ENCODE peak calls at places on chromosomes 1 and 21, in six cellular contexts. One of them, this sample, is unnamed.

GRCh38 chr1:109438798-109439297 is 12.6 kb upstream of the PSMA5 start:
- DNase-seq in IMR-90: peak
- DNase-seq in mesendoderm: no peak
- DNase-seq in H9: no peak
- DNase-seq in neuronal stem cell: no peak
- DNase-seq in H1: no peak
- DNase-seq in this sample: peak

GRCh38 chr1:231927431-231927830 is 300.8 kb downstream of the DISC1 start:
- DNase-seq in IMR-90: no peak
- DNase-seq in mesendoderm: no peak
- DNase-seq in H9: no peak
- DNase-seq in neuronal stem cell: no peak
- DNase-seq in H1: no peak
- DNase-seq in this sample: no peak

GRCh38 chr1:6392081-6392879 is 1.3 kb downstream of the ACOT7 start:
- DNase-seq in IMR-90: no peak
- DNase-seq in mesendoderm: peak
- DNase-seq in H9: no peak
- DNase-seq in neuronal stem cell: no peak
- DNase-seq in H1: no peak
- DNase-seq in this sample: no peak

GRCh38 chr1:37655274-37655673 is 20.6 kb upstream of the RSPO1 start:
- DNase-seq in IMR-90: no peak
- DNase-seq in mesendoderm: no peak
- DNase-seq in H9: no peak
- DNase-seq in neuronal stem cell: no peak
- DNase-seq in H1: no peak
- DNase-seq in this sample: no peak

GRCh38 chr1:226627924-226628623 is 79.5 kb downstream of the STUM start:
- DNase-seq in IMR-90: no peak
- DNase-seq in mesendoderm: no peak
- DNase-seq in H9: no peak
- DNase-seq in neuronal stem cell: no peak
- DNase-seq in H1: no peak
- DNase-seq in this sample: no peak

GRCh38 chr1:12063141-12064072 is at the start of gene TNFRSF8:
- DNase-seq in IMR-90: peak
- DNase-seq in mesendoderm: peak
- DNase-seq in H9: peak
- DNase-seq in neuronal stem cell: no peak
- DNase-seq in H1: peak
- DNase-seq in this sample: peak

GRCh38 chr1:234000557-234001081 is 96.1 kb downstream of the SLC35F3 start:
- DNase-seq in IMR-90: no peak
- DNase-seq in mesendoderm: peak
- DNase-seq in H9: no peak
- DNase-seq in neuronal stem cell: no peak
- DNase-seq in H1: no peak
- DNase-seq in this sample: no peak

GRCh38 chr1:96080925-96081324 is 640.7 kb upstream of the PTBP2 start:
- DNase-seq in IMR-90: peak
- DNase-seq in mesendoderm: peak
- DNase-seq in H9: no peak
- DNase-seq in neuronal stem cell: no peak
- DNase-seq in H1: no peak
- DNase-seq in this sample: peak

GRCh38 chr1:91582431-91582921 is 81.8 kb downstream of the CDC7 start:
- DNase-seq in IMR-90: peak
- DNase-seq in mesendoderm: no peak
- DNase-seq in H9: no peak
- DNase-seq in neuronal stem cell: no peak
- DNase-seq in H1: no peak
- DNase-seq in this sample: peak

GRCh38 chr1:34781844-34782391 is 904 bp downstream of the GJB3 start:
- DNase-seq in IMR-90: no peak
- DNase-seq in mesendoderm: no peak
- DNase-seq in H9: no peak
- DNase-seq in neuronal stem cell: no peak
- DNase-seq in H1: no peak
- DNase-seq in this sample: no peak

GRCh38 chr1:6006882-6007281 is 14.7 kb upstream of the NPHP4 start:
- DNase-seq in IMR-90: no peak
- DNase-seq in mesendoderm: no peak
- DNase-seq in H9: no peak
- DNase-seq in neuronal stem cell: no peak
- DNase-seq in H1: no peak
- DNase-seq in this sample: no peak

GRCh38 chr1:202586018-202586821 is 124.0 kb downstream of the SYT2 start:
- DNase-seq in IMR-90: peak
- DNase-seq in mesendoderm: peak
- DNase-seq in H9: no peak
- DNase-seq in neuronal stem cell: no peak
- DNase-seq in H1: no peak
- DNase-seq in this sample: peak

GRCh38 chr21:33208534-33208933 is 21.2 kb upstream of the IFNAR2 start:
- DNase-seq in IMR-90: no peak
- DNase-seq in mesendoderm: no peak
- DNase-seq in H9: no peak
- DNase-seq in neuronal stem cell: no peak
- DNase-seq in H1: no peak
- DNase-seq in this sample: no peak

GRCh38 chr1:118304722-118305344 is 119.8 kb upstream of the SPAG17 start:
- DNase-seq in IMR-90: no peak
- DNase-seq in mesendoderm: peak
- DNase-seq in H9: no peak
- DNase-seq in neuronal stem cell: peak
- DNase-seq in H1: no peak
- DNase-seq in this sample: no peak

GRCh38 chr1:118300808-118301207 is 115.8 kb upstream of the SPAG17 start:
- DNase-seq in IMR-90: no peak
- DNase-seq in mesendoderm: peak
- DNase-seq in H9: peak
- DNase-seq in neuronal stem cell: no peak
- DNase-seq in H1: no peak
- DNase-seq in this sample: no peak

GRCh38 chr1:118303534-118303933 is 118.5 kb upstream of the SPAG17 start:
- DNase-seq in IMR-90: no peak
- DNase-seq in mesendoderm: no peak
- DNase-seq in H9: no peak
- DNase-seq in neuronal stem cell: no peak
- DNase-seq in H1: no peak
- DNase-seq in this sample: no peak

GRCh38 chr1:118298397-118298796 is 113.4 kb upstream of the SPAG17 start:
- DNase-seq in IMR-90: no peak
- DNase-seq in mesendoderm: no peak
- DNase-seq in H9: no peak
- DNase-seq in neuronal stem cell: no peak
- DNase-seq in H1: no peak
- DNase-seq in this sample: no peak

GRCh38 chr1:118302145-118302544 is 117.1 kb upstream of the SPAG17 start:
- DNase-seq in IMR-90: no peak
- DNase-seq in mesendoderm: no peak
- DNase-seq in H9: no peak
- DNase-seq in neuronal stem cell: no peak
- DNase-seq in H1: no peak
- DNase-seq in this sample: peak
- H2BK15ac ChIP-seq in IMR-90: no peak
- H2BK15ac ChIP-seq in mesendoderm: no peak
- H2BK15ac ChIP-seq in H9: no peak
- H2BK15ac ChIP-seq in neuronal stem cell: no peak
- H2BK15ac ChIP-seq in H1: no peak
- H2BK15ac ChIP-seq in this sample: no peak

DNA sequence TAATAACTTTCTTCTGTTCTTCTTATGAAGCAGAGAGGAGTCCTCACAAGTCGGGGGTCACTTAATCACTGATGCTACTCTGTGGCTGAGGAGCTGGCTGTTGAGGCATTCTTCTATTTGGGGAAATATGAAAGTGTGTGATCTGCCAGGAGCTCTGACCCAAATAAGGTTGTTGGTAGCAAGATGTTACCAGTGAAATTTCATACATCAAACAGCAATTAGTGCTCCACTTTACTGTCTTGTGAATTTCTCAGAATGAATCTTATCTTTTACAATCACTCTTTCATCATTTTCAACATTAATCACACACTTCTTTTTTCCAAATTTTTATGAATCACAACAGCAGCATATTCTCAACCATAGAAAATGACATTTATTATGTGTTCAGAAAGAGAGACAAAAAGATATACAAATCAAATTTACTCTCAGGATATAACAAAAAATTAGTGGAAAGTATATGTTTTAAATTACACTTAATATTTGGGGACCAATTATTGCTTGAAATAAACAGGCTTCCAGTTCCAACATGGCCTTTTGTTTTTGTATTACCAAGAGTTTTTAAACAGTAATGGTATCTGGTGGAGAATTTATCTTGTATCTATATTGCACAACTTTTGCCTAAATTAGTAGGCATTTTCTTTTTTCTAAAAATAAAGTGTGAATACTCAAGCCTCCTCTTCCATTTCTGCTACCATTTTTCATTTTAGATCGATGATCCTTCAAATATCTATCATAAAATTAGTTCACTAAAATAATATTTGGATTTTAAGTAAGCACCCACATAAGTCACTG is 9.6 kb downstream of the PTGER3 start:
- DNase-seq in IMR-90: no peak
- DNase-seq in mesendoderm: no peak
- DNase-seq in H9: no peak
- DNase-seq in neuronal stem cell: no peak
- DNase-seq in H1: no peak
- DNase-seq in this sample: no peak
- H3K27ac ChIP-seq in IMR-90: no peak
- H3K27ac ChIP-seq in mesendoderm: no peak
- H3K27ac ChIP-seq in H9: no peak
- H3K27ac ChIP-seq in neuronal stem cell: no peak
- H3K27ac ChIP-seq in H1: no peak
- H3K27ac ChIP-seq in this sample: no peak

DNA sequence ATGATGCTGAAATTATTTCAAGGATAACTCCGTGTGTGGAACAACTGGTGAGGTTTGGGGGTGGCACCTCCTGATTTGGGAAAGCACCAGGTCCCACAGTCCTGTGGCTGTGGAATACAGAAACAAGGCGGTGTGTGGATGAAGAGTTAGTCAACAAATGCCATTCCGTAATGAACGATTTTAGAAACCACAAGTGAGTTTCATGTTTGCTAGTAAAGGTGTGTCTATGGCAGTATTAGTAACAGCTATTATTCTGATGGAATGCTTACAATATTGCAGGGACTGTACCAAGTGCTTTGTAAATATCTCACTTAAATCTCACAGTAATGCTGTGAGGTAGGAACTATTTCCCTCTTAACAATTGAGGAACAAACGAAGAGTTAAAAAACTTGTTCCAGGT is 53.8 kb downstream of the B3GALNT2 start:
- DNase-seq in IMR-90: no peak
- DNase-seq in mesendoderm: no peak
- DNase-seq in H9: no peak
- DNase-seq in neuronal stem cell: no peak
- DNase-seq in H1: no peak
- DNase-seq in this sample: no peak
- H2BK15ac ChIP-seq in IMR-90: no peak
- H2BK15ac ChIP-seq in mesendoderm: no peak
- H2BK15ac ChIP-seq in H9: no peak
- H2BK15ac ChIP-seq in neuronal stem cell: no peak
- H2BK15ac ChIP-seq in H1: no peak
- H2BK15ac ChIP-seq in this sample: no peak

DNA sequence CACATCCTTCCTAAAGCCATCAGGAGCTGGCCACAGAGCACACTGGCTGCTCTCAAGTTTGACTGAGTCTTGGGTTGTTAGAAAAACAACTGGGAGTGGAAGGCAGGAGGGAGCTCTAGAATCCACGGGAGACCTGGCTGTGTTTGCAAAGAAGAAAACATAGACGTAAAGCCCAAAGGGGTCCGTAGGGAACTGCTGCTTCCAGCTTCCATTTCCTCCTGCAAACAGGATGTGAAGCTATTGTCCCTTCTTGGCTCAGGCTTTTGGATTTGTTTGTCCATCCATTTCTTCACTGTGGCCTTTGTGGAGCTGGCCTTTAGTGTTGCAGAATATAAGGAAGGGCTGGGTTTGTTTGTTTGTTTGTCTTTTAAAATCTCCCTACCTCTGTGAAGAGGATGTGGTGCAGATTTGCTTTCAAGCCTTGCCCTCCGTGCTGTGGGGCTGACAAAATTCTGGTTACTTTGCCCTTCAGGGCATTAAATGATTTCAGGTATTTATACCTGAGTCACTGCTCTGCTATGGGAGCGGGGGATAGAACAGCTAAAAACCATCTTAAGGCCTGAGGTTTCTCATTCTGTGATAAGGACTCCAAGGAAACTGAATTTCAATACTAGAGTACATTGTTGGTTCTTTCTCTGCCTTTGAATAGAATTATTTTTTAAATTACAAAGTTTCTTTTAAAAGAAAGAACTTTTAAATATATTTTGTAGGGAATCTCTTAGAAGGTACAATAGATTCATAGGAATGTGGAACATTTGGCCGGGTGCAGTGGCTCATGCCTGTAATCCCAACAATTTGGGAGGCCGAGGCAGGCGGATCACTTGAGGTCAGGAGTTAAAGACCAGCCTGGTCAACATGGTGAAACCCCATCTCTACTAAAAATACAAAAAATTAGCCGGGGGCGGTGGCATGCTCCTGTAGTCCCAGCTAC is 74.3 kb downstream of the MPZL1 start:
- DNase-seq in IMR-90: no peak
- DNase-seq in mesendoderm: peak
- DNase-seq in H9: no peak
- DNase-seq in neuronal stem cell: no peak
- DNase-seq in H1: no peak
- DNase-seq in this sample: no peak
- H3K27ac ChIP-seq in IMR-90: peak
- H3K27ac ChIP-seq in mesendoderm: peak
- H3K27ac ChIP-seq in H9: no peak
- H3K27ac ChIP-seq in neuronal stem cell: no peak
- H3K27ac ChIP-seq in H1: peak
- H3K27ac ChIP-seq in this sample: peak

GRCh38 chr1:31814041-31814511 is 1.7 kb downstream of the SPOCD1 start:
- DNase-seq in IMR-90: no peak
- DNase-seq in mesendoderm: no peak
- DNase-seq in H9: no peak
- DNase-seq in neuronal stem cell: no peak
- DNase-seq in H1: no peak
- DNase-seq in this sample: no peak
- H2BK15ac ChIP-seq in IMR-90: no peak
- H2BK15ac ChIP-seq in mesendoderm: no peak
- H2BK15ac ChIP-seq in H9: no peak
- H2BK15ac ChIP-seq in neuronal stem cell: no peak
- H2BK15ac ChIP-seq in H1: peak
- H2BK15ac ChIP-seq in this sample: no peak

This sample was measured in mesenchymal stem cell.